ENCODE peak calls at places on chromosomes 4 and X, in four cellular contexts. A is kidney, X is GM18507, I is GM12891. P is an unnamed sample.

GRCh38 chrX:104929324-104929723 is 291.2 kb downstream of the TEX13A start:
- DNase-seq in I (no peak), X (no peak), A (no peak), P (no peak)

GRCh38 chrX:12526296-12526695 is 264.9 kb upstream of the PRPS2 start:
- DNase-seq in A (no peak), I (no peak), X (no peak), P (no peak)

GRCh38 chrX:45669715-45670360 is 469.2 kb upstream of the DIPK2B start:
- DNase-seq in A (no peak), I (no peak), X (no peak), P (no peak)

GRCh38 chr4:173535932-173536331 is 5.9 kb upstream of the HAND2 start:
- DNase-seq in A (no peak), I (no peak), X (no peak), P (no peak)

GRCh38 chr4:93183589-93183988 is 645.0 kb upstream of the ATOH1 start:
- DNase-seq in A (no peak), I (no peak), X (no peak), P (no peak)

GRCh38 chr4:30719363-30720020 is 677 bp upstream of the PCDH7 start:
- DNase-seq in X (no peak), A (peak; percentile 80), I (no peak), P (no peak)

GRCh38 chr4:38821739-38822138 is 17.1 kb upstream of the TLR1 start:
- DNase-seq in X (no peak), A (no peak), I (no peak), P (no peak)

GRCh38 chrX:146481735-146482134 is 327.8 kb upstream of the CXorf51B start:
- DNase-seq in I (no peak), X (no peak), A (no peak), P (no peak)

GRCh38 chrX:15447985-15448639 is 45.0 kb downstream of the PIR start:
- DNase-seq in I (no peak), A (no peak), X (no peak), P (no peak)